ENCODE peak calls at places on chromosome 21, in four cellular contexts. E is dorsolateral prefrontal cortex, R is A549, S is K562. P is an unnamed sample.

GRCh38 chr21:26162081-26162480 is 8.5 kb downstream of the APP start:
- DNase-seq in E (no peak), R (no peak), S (no peak), P (no peak)

GRCh38 chr21:26756491-26757159 is 88.6 kb downstream of the ADAMTS1 start:
- DNase-seq in E (no peak), R (no peak), S (no peak), P (no peak)

GRCh38 chr21:29190920-29191319 is 60.5 kb downstream of the MAP3K7CL start:
- DNase-seq in E (no peak), R (no peak), S (no peak), P (no peak)

GRCh38 chr21:36589352-36589971 is 109.5 kb upstream of the SIM2 start:
- DNase-seq in E (no peak), R (no peak), S (peak), P (peak)

GRCh38 chr21:28333455-28334108 is 659.1 kb downstream of the LTN1 start:
- DNase-seq in E (no peak), R (no peak), S (no peak), P (no peak)

GRCh38 chr21:43209575-43210453 is 41.0 kb downstream of the CRYAA start:
- DNase-seq in E (no peak), R (peak), S (no peak), P (no peak)

GRCh38 chr21:22585558-22585957 is 1587.3 kb downstream of the NCAM2 start:
- DNase-seq in E (no peak), R (no peak), S (no peak), P (no peak)

GRCh38 chr21:23936224-23936623 is 1671.1 kb downstream of the MRPL39 start:
- DNase-seq in E (no peak), R (no peak), S (peak), P (no peak)

GRCh38 chr21:38599381-38599975 is 101.2 kb upstream of the ERG start:
- DNase-seq in E (no peak), R (no peak), S (no peak), P (no peak)

GRCh38 chr21:44487831-44488230 is 32.5 kb downstream of the LRRC3 start:
- DNase-seq in E (no peak), R (no peak), S (peak), P (no peak)

GRCh38 chr21:14753466-14754258 is 207.5 kb upstream of the SAMSN1 start:
- DNase-seq in E (no peak), R (no peak), S (peak), P (no peak)

GRCh38 chr21:45484318-45484717 is 57.9 kb downstream of the SLC19A1 start:
- DNase-seq in E (no peak), R (no peak), S (no peak), P (no peak)

GRCh38 chr21:38733973-38734546 is 71.7 kb upstream of the ETS2 start:
- DNase-seq in E (peak), R (peak), S (peak), P (peak)

GRCh38 chr21:14533555-14534400 is 12.3 kb downstream of the SAMSN1 start:
- DNase-seq in E (no peak), R (peak), S (peak), P (no peak)

GRCh38 chr21:40099809-40100208 is 232.6 kb downstream of the PCP4 start:
- DNase-seq in E (no peak), R (no peak), S (no peak), P (no peak)

GRCh38 chr21:9763306-9763705 is 758.1 kb upstream of the TPTE start:
- DNase-seq in E (no peak), R (no peak), S (no peak), P (no peak)

GRCh38 chr21:28875078-28875477 is 117.6 kb downstream of the LTN1 start:
- DNase-seq in E (no peak), R (no peak), S (no peak), P (no peak)

GRCh38 chr21:37130971-37131370 is 57.9 kb downstream of the TTC3 start:
- DNase-seq in E (no peak), R (no peak), S (no peak), P (no peak)

GRCh38 chr21:45482899-45483821 is 59.1 kb downstream of the SLC19A1 start:
- DNase-seq in E (no peak), R (no peak), S (no peak), P (no peak)

GRCh38 chr21:38350681-38351080 is 93.9 kb downstream of the KCNJ15 start:
- DNase-seq in E (no peak), R (no peak), S (no peak), P (no peak)

GRCh38 chr21:45253180-45253579 is 34.5 kb downstream of the POFUT2 start:
- DNase-seq in E (no peak), R (no peak), S (no peak), P (no peak)

GRCh38 chr21:45552696-45553391 is 10.6 kb upstream of the SLC19A1 start:
- DNase-seq in E (no peak), R (no peak), S (no peak), P (no peak)

GRCh38 chr21:43645414-43645891 is 13.8 kb downstream of the HSF2BP start:
- DNase-seq in E (no peak), R (peak), S (no peak), P (peak)

GRCh38 chr21:45154511-45155508 is 80.4 kb downstream of the ADARB1 start:
- DNase-seq in E (no peak), R (no peak), S (no peak), P (no peak)

GRCh38 chr21:28521932-28522826 is 470.5 kb downstream of the LTN1 start:
- DNase-seq in E (no peak), R (no peak), S (no peak), P (peak)

GRCh38 chr21:44636209-44637017 is 743 bp upstream of the KRTAP10-10 start:
- DNase-seq in E (no peak), R (no peak), S (no peak), P (no peak)

GRCh38 chr21:36092676-36093075 is 22.9 kb downstream of the CBR1 start:
- DNase-seq in E (no peak), R (no peak), S (no peak), P (no peak)

GRCh38 chr21:37079211-37079824 is 6.3 kb downstream of the TTC3 start:
- DNase-seq in E (no peak), R (no peak), S (no peak), P (no peak)

GRCh38 chr21:25541042-25541441 is 66.2 kb downstream of the MRPL39 start:
- DNase-seq in E (no peak), R (no peak), S (no peak), P (no peak)

GRCh38 chr21:37166733-37167132 is 93.7 kb downstream of the TTC3 start:
- DNase-seq in E (no peak), R (no peak), S (no peak), P (no peak)

GRCh38 chr21:34693192-34693810 is 24.5 kb downstream of the CLIC6 start:
- DNase-seq in E (no peak), R (peak), S (peak), P (peak)
- TF ChIP-seq CTCF in E (peak), R (peak), S (peak), P (peak)

GRCh38 chr21:46633561-46633960 is 1.9 kb upstream of the PRMT2 start:
- DNase-seq in E (no peak), R (no peak), S (no peak), P (no peak)

GRCh38 chr21:46635324-46636180 is at the start of gene PRMT2:
- DNase-seq in E (peak), R (peak), S (peak), P (peak)

GRCh38 chr21:46634427-46634826 is 1.0 kb upstream of the PRMT2 start:
- DNase-seq in E (no peak), R (no peak), S (no peak), P (no peak)

GRCh38 chr21:46636181-46636512 is 673 bp downstream of the PRMT2 start:
- DNase-seq in E (no peak), R (no peak), S (no peak), P (no peak)

GRCh38 chr21:46634966-46635323 is 529 bp upstream of the PRMT2 start:
- DNase-seq in E (no peak), R (peak), S (no peak), P (no peak)
- TF ChIP-seq CTCF in E (peak), R (no peak), S (peak), P (peak)

DNA sequence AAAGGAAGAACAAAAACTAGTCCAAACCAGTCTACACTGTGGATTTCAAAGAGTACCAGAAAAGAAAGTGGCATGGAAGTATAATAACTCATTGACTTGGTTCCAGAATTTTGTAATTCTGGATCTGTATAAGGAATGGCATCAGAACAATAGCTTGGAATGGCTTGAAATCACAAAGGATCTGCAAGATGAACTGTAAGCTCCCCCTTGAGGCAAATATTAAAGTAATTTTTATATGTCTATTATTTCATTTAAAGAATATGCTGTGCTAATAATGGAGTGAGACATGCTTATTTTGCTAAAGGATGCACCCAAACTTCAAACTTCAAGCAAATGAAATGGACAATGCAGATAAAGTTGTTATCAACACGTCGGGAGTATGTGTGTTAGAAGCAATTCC is 21.3 kb downstream of the CHODL start:
- DNase-seq in E (no peak), R (no peak), S (no peak), P (no peak)
- TF ChIP-seq CTCF in E (no peak), R (no peak), S (no peak), P (no peak)

GRCh38 chr21:32315511-32316362 is 17.1 kb downstream of the MRAP start:
- DNase-seq in E (no peak), R (no peak), S (no peak), P (no peak)

GRCh38 chr21:32312321-32312720 is 13.7 kb downstream of the MRAP start:
- DNase-seq in E (no peak), R (no peak), S (no peak), P (no peak)

GRCh38 chr21:32314806-32315205 is 16.2 kb downstream of the MRAP start:
- DNase-seq in E (no peak), R (no peak), S (no peak), P (no peak)

GRCh38 chr21:32311621-32312020 is 13.0 kb downstream of the MRAP start:
- DNase-seq in E (no peak), R (no peak), S (no peak), P (no peak)

DNA sequence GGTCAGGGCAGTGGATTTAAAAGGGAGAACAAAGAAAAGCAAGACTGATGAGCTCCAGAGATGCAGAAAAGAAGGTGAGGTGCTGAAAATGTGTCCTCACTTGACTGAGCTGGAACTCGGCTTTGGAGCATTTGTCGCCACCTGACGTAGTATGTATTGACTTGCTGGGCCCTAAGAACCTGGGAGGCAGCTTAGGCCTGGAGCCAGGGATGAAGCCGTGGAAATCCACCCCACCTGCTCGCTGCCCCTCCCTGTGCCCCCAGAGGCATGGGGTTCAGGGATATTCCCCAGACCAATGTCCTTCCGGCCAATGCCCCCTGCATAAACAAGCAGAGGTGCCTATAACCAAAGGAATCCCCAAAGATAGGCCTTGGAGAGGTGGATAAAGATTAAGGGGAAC is 14.3 kb downstream of the MRAP start:
- DNase-seq in E (no peak), R (no peak), S (no peak), P (no peak)
- TF ChIP-seq CTCF in E (no peak), R (no peak), S (no peak), P (no peak)

GRCh38 chr21:16033193-16033592 is 303.4 kb downstream of the USP25 start:
- DNase-seq in E (no peak), R (no peak), S (no peak), P (no peak)
- TF ChIP-seq CTCF in E (no peak), R (no peak), S (no peak), P (no peak)

GRCh38 chr21:42106425-42106824 is 35.3 kb downstream of the UMODL1 start:
- DNase-seq in E (no peak), R (no peak), S (no peak), P (no peak)
- TF ChIP-seq CTCF in E (no peak), R (no peak), S (no peak), P (no peak)